ENCODE peak calls at places on chromosomes 6 and 20, in six cellular contexts. One of them, this sample, is unnamed.

GRCh38 chr6:105373481-105373880 is 29.4 kb downstream of the PREP start:
- DNase-seq in AG08396: no peak
- DNase-seq in body of pancreas: no peak
- DNase-seq in CD8-positive, alpha-beta memory T cell: no peak
- DNase-seq in BJ: no peak
- DNase-seq in globus pallidus: no peak
- DNase-seq in this sample: no peak

GRCh38 chr6:142531727-142532126 is 229.9 kb downstream of the ADGRG6 start:
- DNase-seq in CD8-positive, alpha-beta memory T cell: no peak
- DNase-seq in globus pallidus: no peak
- DNase-seq in AG08396: no peak
- DNase-seq in BJ: no peak
- DNase-seq in body of pancreas: no peak
- DNase-seq in this sample: no peak

GRCh38 chr6:54244430-54244829 is 63.8 kb upstream of the TINAG start:
- DNase-seq in CD8-positive, alpha-beta memory T cell: no peak
- DNase-seq in AG08396: peak
- DNase-seq in BJ: no peak
- DNase-seq in globus pallidus: no peak
- DNase-seq in body of pancreas: no peak
- DNase-seq in this sample: peak

GRCh38 chr6:30942338-30943060 is 1.7 kb downstream of the MUCL3 start:
- DNase-seq in body of pancreas: peak
- DNase-seq in AG08396: peak
- DNase-seq in CD8-positive, alpha-beta memory T cell: no peak
- DNase-seq in BJ: peak
- DNase-seq in globus pallidus: no peak
- DNase-seq in this sample: peak

GRCh38 chr6:119079288-119079809 is 885 bp upstream of the FAM184A start:
- DNase-seq in AG08396: no peak
- DNase-seq in CD8-positive, alpha-beta memory T cell: no peak
- DNase-seq in body of pancreas: no peak
- DNase-seq in BJ: no peak
- DNase-seq in globus pallidus: no peak
- DNase-seq in this sample: no peak

GRCh38 chr6:29748391-29749352 is 25.4 kb downstream of the HLA-F start:
- DNase-seq in BJ: peak
- DNase-seq in body of pancreas: peak
- DNase-seq in CD8-positive, alpha-beta memory T cell: peak
- DNase-seq in AG08396: peak
- DNase-seq in globus pallidus: peak
- DNase-seq in this sample: peak

GRCh38 chr20:24777746-24778145 is 171.3 kb upstream of the CST7 start:
- DNase-seq in BJ: no peak
- DNase-seq in AG08396: no peak
- DNase-seq in body of pancreas: peak
- DNase-seq in CD8-positive, alpha-beta memory T cell: no peak
- DNase-seq in globus pallidus: no peak
- DNase-seq in this sample: no peak

GRCh38 chr6:34771727-34772126 is 14.4 kb downstream of the SNRPC start:
- DNase-seq in CD8-positive, alpha-beta memory T cell: no peak
- DNase-seq in AG08396: peak
- DNase-seq in body of pancreas: no peak
- DNase-seq in BJ: peak
- DNase-seq in globus pallidus: no peak
- DNase-seq in this sample: peak

GRCh38 chr20:19913927-19914614 is 103.1 kb upstream of the NAA20 start:
- DNase-seq in BJ: no peak
- DNase-seq in CD8-positive, alpha-beta memory T cell: no peak
- DNase-seq in globus pallidus: no peak
- DNase-seq in body of pancreas: no peak
- DNase-seq in AG08396: no peak
- DNase-seq in this sample: no peak

GRCh38 chr6:73903155-73903554 is 207.2 kb downstream of the CD109 start:
- DNase-seq in AG08396: no peak
- DNase-seq in CD8-positive, alpha-beta memory T cell: no peak
- DNase-seq in globus pallidus: no peak
- DNase-seq in BJ: no peak
- DNase-seq in body of pancreas: no peak
- DNase-seq in this sample: no peak

GRCh38 chr6:37004044-37004984 is 1.1 kb upstream of the FGD2 start:
- DNase-seq in body of pancreas: no peak
- DNase-seq in AG08396: no peak
- DNase-seq in CD8-positive, alpha-beta memory T cell: no peak
- DNase-seq in globus pallidus: no peak
- DNase-seq in BJ: no peak
- DNase-seq in this sample: no peak

GRCh38 chr20:63787302-63787701 is 43.8 kb downstream of the ZBTB46 start:
- DNase-seq in BJ: no peak
- DNase-seq in CD8-positive, alpha-beta memory T cell: no peak
- DNase-seq in body of pancreas: no peak
- DNase-seq in AG08396: no peak
- DNase-seq in globus pallidus: no peak
- DNase-seq in this sample: no peak

GRCh38 chr20:884983-885952 is 30.9 kb downstream of the ANGPT4 start:
- DNase-seq in BJ: no peak
- DNase-seq in AG08396: peak
- DNase-seq in body of pancreas: no peak
- DNase-seq in CD8-positive, alpha-beta memory T cell: no peak
- DNase-seq in globus pallidus: no peak
- DNase-seq in this sample: peak

GRCh38 chr6:44054635-44055559 is 72.4 kb downstream of the MRPL14 start:
- DNase-seq in body of pancreas: no peak
- DNase-seq in AG08396: no peak
- DNase-seq in BJ: peak
- DNase-seq in globus pallidus: no peak
- DNase-seq in CD8-positive, alpha-beta memory T cell: no peak
- DNase-seq in this sample: peak

GRCh38 chr6:29967379-29968010 is 25.2 kb downstream of the HLA-A start:
- DNase-seq in BJ: no peak
- DNase-seq in globus pallidus: no peak
- DNase-seq in body of pancreas: peak
- DNase-seq in AG08396: no peak
- DNase-seq in CD8-positive, alpha-beta memory T cell: no peak
- DNase-seq in this sample: no peak

GRCh38 chr6:136012198-136012884 is 160.8 kb downstream of the PDE7B start:
- DNase-seq in AG08396: peak
- DNase-seq in BJ: no peak
- DNase-seq in CD8-positive, alpha-beta memory T cell: no peak
- DNase-seq in globus pallidus: no peak
- DNase-seq in body of pancreas: no peak
- DNase-seq in this sample: peak

GRCh38 chr6:70693887-70694286 is 26.2 kb downstream of the SMAP1 start:
- DNase-seq in CD8-positive, alpha-beta memory T cell: no peak
- DNase-seq in body of pancreas: no peak
- DNase-seq in BJ: no peak
- DNase-seq in AG08396: no peak
- DNase-seq in globus pallidus: no peak
- DNase-seq in this sample: no peak

GRCh38 chr6:21265264-21266044 is 328.1 kb upstream of the SOX4 start:
- DNase-seq in CD8-positive, alpha-beta memory T cell: no peak
- DNase-seq in AG08396: no peak
- DNase-seq in body of pancreas: no peak
- DNase-seq in globus pallidus: no peak
- DNase-seq in BJ: peak
- DNase-seq in this sample: no peak

GRCh38 chr6:85506441-85507093 is 56.7 kb downstream of the NT5E start:
- DNase-seq in CD8-positive, alpha-beta memory T cell: no peak
- DNase-seq in BJ: no peak
- DNase-seq in AG08396: no peak
- DNase-seq in body of pancreas: no peak
- DNase-seq in globus pallidus: no peak
- DNase-seq in this sample: no peak

GRCh38 chr20:41358717-41359116 is 7.9 kb downstream of the EMILIN3 start:
- DNase-seq in CD8-positive, alpha-beta memory T cell: no peak
- DNase-seq in globus pallidus: no peak
- DNase-seq in body of pancreas: no peak
- DNase-seq in BJ: no peak
- DNase-seq in AG08396: no peak
- DNase-seq in this sample: no peak

GRCh38 chr6:13548500-13549210 is 25.7 kb upstream of the SIRT5 start:
- DNase-seq in AG08396: no peak
- DNase-seq in globus pallidus: no peak
- DNase-seq in body of pancreas: no peak
- DNase-seq in BJ: no peak
- DNase-seq in CD8-positive, alpha-beta memory T cell: no peak
- DNase-seq in this sample: no peak

GRCh38 chr6:113873043-113873667 is 16.0 kb downstream of the MARCKS start:
- DNase-seq in AG08396: no peak
- DNase-seq in globus pallidus: peak
- DNase-seq in CD8-positive, alpha-beta memory T cell: no peak
- DNase-seq in body of pancreas: peak
- DNase-seq in BJ: no peak
- DNase-seq in this sample: no peak

GRCh38 chr6:26280409-26280808 is 84.6 kb upstream of the BTN3A2 start:
- DNase-seq in BJ: no peak
- DNase-seq in globus pallidus: no peak
- DNase-seq in AG08396: no peak
- DNase-seq in CD8-positive, alpha-beta memory T cell: no peak
- DNase-seq in body of pancreas: no peak
- DNase-seq in this sample: no peak

GRCh38 chr6:11358904-11359840 is 126.7 kb upstream of the NEDD9 start:
- DNase-seq in AG08396: no peak
- DNase-seq in globus pallidus: no peak
- DNase-seq in CD8-positive, alpha-beta memory T cell: no peak
- DNase-seq in body of pancreas: no peak
- DNase-seq in BJ: no peak
- DNase-seq in this sample: peak

GRCh38 chr20:50093240-50093639 is 19.7 kb downstream of the UBE2V1 start:
- DNase-seq in globus pallidus: no peak
- DNase-seq in BJ: no peak
- DNase-seq in body of pancreas: no peak
- DNase-seq in AG08396: no peak
- DNase-seq in CD8-positive, alpha-beta memory T cell: no peak
- DNase-seq in this sample: no peak

GRCh38 chr6:45586216-45587171 is 208.8 kb upstream of the SUPT3H start:
- DNase-seq in CD8-positive, alpha-beta memory T cell: peak
- DNase-seq in AG08396: no peak
- DNase-seq in BJ: no peak
- DNase-seq in globus pallidus: no peak
- DNase-seq in body of pancreas: no peak
- DNase-seq in this sample: no peak

GRCh38 chr6:17656644-17657043 is 50.1 kb downstream of the NUP153 start:
- DNase-seq in body of pancreas: no peak
- DNase-seq in BJ: no peak
- DNase-seq in globus pallidus: no peak
- DNase-seq in AG08396: no peak
- DNase-seq in CD8-positive, alpha-beta memory T cell: no peak
- DNase-seq in this sample: no peak

GRCh38 chr6:128567029-128567428 is 46.6 kb upstream of the PTPRK start:
- DNase-seq in globus pallidus: no peak
- DNase-seq in CD8-positive, alpha-beta memory T cell: no peak
- DNase-seq in AG08396: no peak
- DNase-seq in BJ: peak
- DNase-seq in body of pancreas: no peak
- DNase-seq in this sample: peak

GRCh38 chr20:63708301-63709148 is 686 bp downstream of the ZGPAT start:
- DNase-seq in CD8-positive, alpha-beta memory T cell: no peak
- DNase-seq in BJ: no peak
- DNase-seq in globus pallidus: no peak
- DNase-seq in AG08396: peak
- DNase-seq in body of pancreas: peak
- DNase-seq in this sample: peak